ENCODE peak calls at places on chromosome 5, in eight cellular contexts. R, Z, K, E, H, W, V and X are unnamed samples.

GRCh38 chr5:86929123-86929766 is 311.5 kb downstream of the COX7C start:
- DNase-seq in V (no peak), E (no peak), R (no peak), W (no peak), H (no peak), Z (no peak), K (no peak), X (no peak)

GRCh38 chr5:74500037-74500917 is 140.3 kb downstream of the ENC1 start:
- DNase-seq in E (no peak), Z (no peak), W (no peak), H (no peak), V (no peak), R (no peak), K (no peak), X (no peak)

GRCh38 chr5:108747111-108748009 is at the start of gene FER:
- DNase-seq in V (no peak), R (peak), K (no peak), H (no peak), W (no peak), Z (no peak), E (peak), X (peak)

GRCh38 chr5:75007537-75007847 is 44.9 kb downstream of the GCNT4 start:
- DNase-seq in H (no peak), R (no peak), W (no peak), E (peak), Z (no peak), V (peak), K (no peak), X (peak)

GRCh38 chr5:88193896-88194295 is 74.7 kb downstream of the TMEM161B start:
- DNase-seq in E (no peak), H (no peak), W (no peak), R (no peak), V (no peak), K (no peak), Z (no peak), X (no peak)

GRCh38 chr5:129461816-129462396 is 1.8 kb downstream of the ADAMTS19 start:
- DNase-seq in Z (no peak), E (no peak), R (no peak), K (no peak), V (no peak), W (no peak), H (no peak), X (no peak)

GRCh38 chr5:134188092-134188491 is 11.3 kb upstream of the SKP1 start:
- DNase-seq in Z (no peak), R (no peak), W (no peak), V (no peak), K (no peak), H (no peak), E (no peak), X (no peak)

GRCh38 chr5:27476356-27476988 is 438.1 kb upstream of the CDH9 start:
- DNase-seq in E (no peak), K (no peak), W (no peak), R (no peak), H (no peak), Z (no peak), V (no peak), X (no peak)

GRCh38 chr5:51399636-51399993 is 16.4 kb downstream of the ISL1 start:
- DNase-seq in K (no peak), Z (no peak), E (no peak), V (no peak), W (no peak), R (no peak), H (no peak), X (no peak)

GRCh38 chr5:56310711-56311204 is 77.6 kb upstream of the ANKRD55 start:
- DNase-seq in R (peak), V (no peak), E (peak), W (no peak), Z (no peak), K (peak), H (no peak), X (no peak)